ENCODE peak calls at places on chromosomes 12 and 14, in four cellular contexts. X is CD8-positive, alpha-beta T cell; R is epithelial cell of proximal tubule; C is PC-3. P is an unnamed sample.

GRCh38 chr12:51702582-51702981 is 111.5 kb downstream of the SCN8A start:
- DNase-seq in X (no peak), R (no peak), C (no peak), P (no peak)

GRCh38 chr12:45543887-45544286 is 185.6 kb upstream of the ARID2 start:
- DNase-seq in X (peak), R (peak), C (peak), P (peak)

GRCh38 chr14:59254146-59254910 is 65.9 kb downstream of the DAAM1 start:
- DNase-seq in X (no peak), R (no peak), C (peak), P (peak)

GRCh38 chr12:84502907-84503787 is 409.5 kb downstream of the SLC6A15 start:
- DNase-seq in X (no peak), R (no peak), C (peak), P (peak)

GRCh38 chr14:100142073-100143040 is 17.1 kb downstream of the DEGS2 start:
- DNase-seq in X (no peak), R (no peak), C (no peak), P (no peak)

GRCh38 chr12:113424915-113425823 is 3.0 kb downstream of the SDSL start:
- DNase-seq in X (peak), R (no peak), C (peak), P (peak)

GRCh38 chr14:102749833-102750775 is 27.1 kb upstream of the TRAF3 start:
- DNase-seq in X (no peak), R (no peak), C (no peak), P (no peak)

GRCh38 chr12:56678852-56679251 is 9.2 kb downstream of the PTGES3 start:
- DNase-seq in X (no peak), R (no peak), C (no peak), P (no peak)

GRCh38 chr14:67188326-67188725 is 914 bp upstream of the GARIN2 start:
- DNase-seq in X (no peak), R (no peak), C (peak), P (no peak)

GRCh38 chr14:100164808-100165207 is 5.4 kb upstream of the DEGS2 start:
- DNase-seq in X (no peak), R (no peak), C (no peak), P (no peak)

GRCh38 chr12:48351022-48351708 is 446 bp upstream of the ZNF641 start:
- DNase-seq in X (no peak), R (peak), C (peak), P (peak)

GRCh38 chr14:38138581-38139138 is 69.0 kb upstream of the SSTR1 start:
- DNase-seq in X (no peak), R (no peak), C (peak), P (no peak)

GRCh38 chr12:108302471-108303311 is 36.4 kb downstream of the CMKLR1 start:
- DNase-seq in X (no peak), R (no peak), C (peak), P (peak)

GRCh38 chr12:102548543-102548942 is 68.2 kb upstream of the IGF1 start:
- DNase-seq in X (no peak), R (no peak), C (no peak), P (no peak)

GRCh38 chr14:33556382-33557121 is 394.3 kb downstream of the EGLN3 start:
- DNase-seq in X (no peak), R (no peak), C (peak), P (peak)

GRCh38 chr14:55927059-55927458 is 191.2 kb upstream of the PELI2 start:
- DNase-seq in X (no peak), R (no peak), C (no peak), P (no peak)

GRCh38 chr12:51721281-51721940 is 127.1 kb downstream of the FIGNL2 start:
- DNase-seq in X (peak), R (no peak), C (no peak), P (peak)

GRCh38 chr14:26125039-26125438 is 472.8 kb downstream of the NOVA1 start:
- DNase-seq in X (no peak), R (no peak), C (no peak), P (no peak)

GRCh38 chr14:97306133-97306784 is 509.1 kb downstream of the VRK1 start:
- DNase-seq in X (no peak), R (no peak), C (no peak), P (no peak)

GRCh38 chr12:108580531-108580930 is 17.4 kb downstream of the TMEM119 start:
- DNase-seq in X (no peak), R (no peak), C (no peak), P (peak)

GRCh38 chr12:80183939-80184338 is 84.6 kb downstream of the OTOGL start:
- DNase-seq in X (no peak), R (no peak), C (no peak), P (no peak)

GRCh38 chr12:120719072-120719471 is 6.6 kb upstream of the ACADS start:
- DNase-seq in X (no peak), R (peak), C (no peak), P (no peak)

GRCh38 chr12:19115285-19115684 is 14.2 kb upstream of the PLEKHA5 start:
- DNase-seq in X (no peak), R (no peak), C (no peak), P (no peak)

GRCh38 chr12:109256011-109256410 is 53.1 kb downstream of the FOXN4 start:
- DNase-seq in X (no peak), R (no peak), C (no peak), P (no peak)

GRCh38 chr12:93839076-93839475 is 161.9 kb downstream of the CRADD start:
- DNase-seq in X (no peak), R (no peak), C (peak), P (no peak)

GRCh38 chr14:100915582-100915981 is 12.1 kb upstream of the RTL1 start:
- DNase-seq in X (no peak), R (no peak), C (no peak), P (no peak)

GRCh38 chr12:48640428-48640827 is 41.6 kb downstream of the KANSL2 start:
- DNase-seq in X (no peak), R (no peak), C (no peak), P (no peak)

GRCh38 chr12:4412462-4412861 is 33.0 kb upstream of the FGF23 start:
- DNase-seq in X (no peak), R (no peak), C (no peak), P (no peak)

GRCh38 chr12:21938879-21939278 is 2.3 kb downstream of the ABCC9 start:
- DNase-seq in X (no peak), R (no peak), C (no peak), P (no peak)

GRCh38 chr12:21941522-21942376 is 523 bp upstream of the ABCC9 start:
- DNase-seq in X (no peak), R (no peak), C (no peak), P (peak)

GRCh38 chr12:21940549-21940948 is 677 bp downstream of the ABCC9 start:
- DNase-seq in X (no peak), R (no peak), C (no peak), P (no peak)

GRCh38 chr12:21940972-21941521 is at the start of gene ABCC9:
- DNase-seq in X (no peak), R (no peak), C (no peak), P (peak)

GRCh38 chr12:21939435-21939834 is 1.8 kb downstream of the ABCC9 start:
- DNase-seq in X (no peak), R (no peak), C (no peak), P (peak)
- H3K4me3 ChIP-seq in X (no peak), R (no peak), C (no peak), P (peak)

GRCh38 chr14:25001096-25001982 is 48.6 kb downstream of the STXBP6 start:
- DNase-seq in X (no peak), R (no peak), C (no peak), P (peak)
- TF ChIP-seq CTCF in X (no peak), R (no peak), C (no peak), P (no peak)

DNA sequence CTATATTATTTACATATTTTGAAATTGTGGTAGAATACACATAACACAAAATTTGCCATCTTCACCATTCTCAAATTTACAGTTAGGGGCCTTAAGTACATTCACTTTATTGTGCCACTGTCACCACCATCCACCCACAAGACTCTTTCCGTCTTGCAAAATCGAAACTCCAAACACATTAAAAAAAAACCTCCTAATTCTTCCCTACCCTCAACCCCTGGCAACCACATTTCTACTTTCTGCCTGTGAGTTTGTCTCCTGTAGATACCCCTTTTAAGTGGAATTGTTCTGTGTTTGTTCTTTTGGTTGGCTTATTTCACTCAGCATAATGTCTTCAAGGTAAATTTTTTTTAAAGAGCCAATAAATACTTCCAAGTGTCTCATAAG is 31.6 kb upstream of the AMIGO2 start:
- DNase-seq in X (no peak), R (no peak), C (no peak), P (no peak)
- H3K4me3 ChIP-seq in X (no peak), R (no peak), C (no peak), P (no peak)

GRCh38 chr12:58105225-58106119 is 164.1 kb downstream of the ATP23 start:
- DNase-seq in X (no peak), R (no peak), C (peak), P (peak)
- TF ChIP-seq CTCF in X (no peak), R (peak), C (peak), P (peak)

DNA sequence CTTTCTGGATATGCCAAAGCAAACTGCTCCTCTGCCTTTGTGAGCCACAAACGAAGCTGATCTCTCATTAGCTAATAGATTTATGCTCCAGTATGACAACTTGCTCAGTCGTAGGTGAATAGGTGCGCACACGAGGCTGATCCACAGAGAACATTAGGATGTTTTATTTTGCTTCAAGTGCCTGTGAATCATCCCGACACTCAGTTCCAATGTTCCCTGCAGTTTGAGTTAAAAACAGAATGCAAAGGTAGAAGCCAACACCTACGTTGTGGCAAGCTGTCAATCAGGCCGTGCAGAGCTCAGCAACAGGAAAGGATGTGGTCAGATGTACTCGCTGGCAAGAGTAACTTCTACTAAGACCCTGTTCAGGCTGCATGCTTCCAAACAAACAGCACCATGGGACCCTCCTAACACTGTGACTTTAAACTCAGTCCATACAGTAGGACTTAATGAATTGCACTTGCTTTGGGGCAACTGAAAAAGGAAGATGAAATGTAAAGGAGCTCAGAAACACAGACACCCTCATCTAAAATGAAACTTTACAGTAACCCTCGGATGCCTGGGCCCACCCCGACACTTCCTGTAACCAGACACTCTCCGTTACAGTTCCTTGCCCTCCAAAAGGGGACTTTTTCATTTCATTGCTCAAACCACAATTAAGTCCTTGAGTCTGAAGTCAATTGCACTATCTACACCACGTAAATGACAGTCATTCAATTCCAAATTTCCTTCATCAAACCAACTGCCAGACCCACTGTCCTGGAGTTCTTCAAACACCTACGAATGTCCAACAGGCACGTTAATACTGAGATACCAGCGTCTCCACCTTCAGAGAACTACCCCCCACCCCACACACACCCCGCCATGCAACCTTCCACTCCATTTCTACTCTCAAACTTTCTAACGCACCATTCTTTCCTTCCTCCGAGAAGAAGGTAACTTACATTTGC is 1.6 kb downstream of the CCDC88C start:
- DNase-seq in X (peak), R (no peak), C (peak), P (no peak)
- H3K4me3 ChIP-seq in X (peak), R (peak), C (peak), P (no peak)

DNA sequence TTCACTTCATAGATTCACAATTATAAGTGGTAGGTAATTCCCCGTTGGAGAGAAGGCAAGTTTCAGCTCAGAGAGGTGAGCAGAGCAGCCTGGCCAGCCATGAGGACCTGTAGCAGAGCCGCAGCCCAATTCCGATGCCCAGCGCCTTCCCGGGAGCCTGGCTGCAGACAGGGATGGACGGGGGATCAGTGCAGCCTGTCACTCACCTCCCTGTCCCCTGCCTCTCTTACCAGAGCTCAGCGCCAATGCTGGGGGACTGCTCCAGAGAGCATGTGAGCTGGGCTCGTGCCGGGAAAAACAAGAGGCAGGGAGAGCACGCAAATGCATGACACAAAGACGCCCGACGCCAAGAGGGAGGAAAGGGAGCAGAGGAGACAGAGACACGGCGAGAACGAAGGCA is 231.9 kb downstream of the BCL11B start:
- DNase-seq in X (no peak), R (no peak), C (no peak), P (no peak)
- TF ChIP-seq CTCF in X (no peak), R (no peak), C (no peak), P (no peak)

DNA sequence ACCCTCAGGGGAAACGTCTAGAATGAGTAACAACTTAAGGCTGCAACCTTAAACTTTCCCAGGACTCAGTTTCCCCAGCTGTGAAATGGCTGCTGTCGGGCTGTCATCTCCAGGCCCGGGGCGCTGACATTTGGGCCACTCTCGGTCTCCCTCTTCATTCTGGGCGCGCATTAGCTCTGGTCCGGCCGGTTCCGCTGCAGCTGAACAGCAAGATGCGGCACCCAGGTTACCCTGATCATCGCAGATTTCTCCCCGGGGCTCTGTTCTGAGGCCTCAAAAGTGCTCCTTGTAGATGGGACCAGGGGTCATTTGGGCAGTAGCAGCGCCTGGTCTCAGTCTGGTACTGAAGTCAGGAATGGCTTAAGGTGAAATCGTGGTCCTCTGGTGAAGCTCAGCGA is 890 bp upstream of the BCL7A start:
- DNase-seq in X (no peak), R (no peak), C (no peak), P (no peak)
- H3K4me3 ChIP-seq in X (peak), R (peak), C (peak), P (peak)

GRCh38 chr14:104664588-104664987 is 24.8 kb upstream of the INF2 start:
- DNase-seq in X (no peak), R (no peak), C (no peak), P (no peak)

GRCh38 chr14:104664107-104664506 is 25.3 kb upstream of the INF2 start:
- DNase-seq in X (no peak), R (no peak), C (no peak), P (no peak)

GRCh38 chr14:104665092-104665662 is 24.2 kb upstream of the INF2 start:
- DNase-seq in X (no peak), R (no peak), C (no peak), P (no peak)

GRCh38 chr14:104666981-104667380 is 22.4 kb upstream of the INF2 start:
- DNase-seq in X (no peak), R (no peak), C (no peak), P (no peak)

DNA sequence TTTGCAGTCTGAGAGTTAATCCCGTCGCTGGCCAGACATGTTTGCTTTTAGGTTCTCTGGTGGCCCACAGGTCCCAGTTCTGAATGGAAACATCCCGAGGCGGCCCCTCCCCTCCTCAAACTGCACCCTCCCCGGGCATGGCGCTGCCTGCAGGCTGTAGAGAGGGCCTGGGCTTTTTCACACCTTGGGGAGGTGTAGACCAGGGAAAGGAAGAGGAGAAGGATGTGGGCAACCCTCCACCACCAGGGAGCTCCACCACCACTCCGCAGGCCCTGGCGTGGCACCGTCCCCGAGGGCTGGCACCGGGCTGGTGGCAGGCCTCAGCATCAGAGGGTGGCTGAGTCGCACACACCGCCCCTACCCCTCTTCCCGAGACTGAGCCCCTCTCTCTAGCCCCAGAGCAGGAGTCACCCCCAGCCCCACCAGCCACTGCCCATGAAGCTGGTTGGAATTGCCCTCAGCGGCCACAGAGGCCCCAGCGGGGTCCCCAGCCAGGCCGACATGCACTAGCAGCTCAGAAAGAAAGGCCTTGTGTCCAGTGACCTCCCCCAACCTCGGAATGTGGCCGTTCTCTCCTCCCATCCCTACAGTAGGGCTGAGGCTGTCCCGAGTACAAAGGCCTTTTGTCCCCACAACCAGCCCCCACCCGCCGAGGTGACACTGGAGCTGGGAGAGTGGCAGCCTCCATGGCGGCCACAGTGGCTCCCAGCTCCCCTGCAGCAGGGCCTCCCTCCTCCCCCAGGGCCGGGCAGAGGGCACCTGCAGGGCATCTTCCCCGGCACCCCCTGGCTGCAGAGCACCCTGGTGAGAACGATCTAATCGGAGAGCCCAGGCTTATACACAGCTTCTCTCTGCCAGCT is 23.5 kb upstream of the INF2 start:
- DNase-seq in X (peak), R (no peak), C (peak), P (no peak)
- TF ChIP-seq CTCF in X (peak), R (peak), C (peak), P (peak)